ENCODE peak calls at places on chromosomes 13 and 19, in seven cellular contexts. A, P, X, Y, G, D and M are unnamed samples.

GRCh38 chr13:84431646-84432045 is 549.4 kb upstream of the SLITRK1 start:
- DNase-seq in D (no peak), P (no peak), G (peak; percentile 2), X (peak; percentile 66), Y (no peak), A (no peak), M (no peak)

GRCh38 chr19:56199686-56200085 is 2.1 kb upstream of the ZSCAN5B start:
- DNase-seq in X (no peak), P (no peak), A (no peak), D (no peak), Y (no peak), G (no peak), M (no peak)

GRCh38 chr13:33264620-33264978 is 21.0 kb downstream of the STARD13 start:
- DNase-seq in X (no peak), A (no peak), Y (no peak), D (no peak), G (no peak), P (no peak), M (no peak)

GRCh38 chr19:43760941-43761340 is 6.2 kb upstream of the SMG9 start:
- DNase-seq in P (no peak), A (no peak), Y (no peak), D (no peak), G (no peak), X (peak; percentile 37), M (no peak)

GRCh38 chr19:4228765-4229178 is 551 bp upstream of the EBI3 start:
- DNase-seq in D (no peak), A (no peak), G (no peak), P (no peak), Y (no peak), X (no peak), M (no peak)

GRCh38 chr19:41688098-41688497 is at the start of gene CEACAM7:
- DNase-seq in D (no peak), Y (no peak), X (no peak), G (no peak), A (no peak), P (no peak), M (no peak)

GRCh38 chr19:58274771-58275199 is 4.0 kb upstream of the ZNF8 start:
- DNase-seq in X (peak; percentile 35), A (no peak), P (no peak), G (no peak), Y (no peak), D (no peak), M (peak; percentile 34)

GRCh38 chr13:39597828-39598227 is 5.2 kb downstream of the LHFPL6 start:
- DNase-seq in X (peak; percentile 59), P (no peak), G (no peak), D (no peak), A (no peak), Y (no peak), M (no peak)

GRCh38 chr13:19089315-19089714 is 92.3 kb downstream of the TUBA3C start:
- DNase-seq in X (no peak), A (no peak), Y (no peak), G (peak; percentile 35), D (no peak), P (no peak), M (no peak)

GRCh38 chr19:11657307-11657706 is 60.0 kb downstream of the ZNF627 start:
- DNase-seq in X (no peak), P (no peak), G (no peak), A (no peak), Y (no peak), D (peak; percentile 40), M (no peak)

GRCh38 chr19:45528744-45529453 is 21.6 kb downstream of the VASP start:
- DNase-seq in A (peak; percentile 88), D (peak; percentile 95), P (peak; percentile 95), Y (no peak), X (no peak), G (peak; percentile 71), M (no peak)

GRCh38 chr19:27971869-27972268 is 1241.1 kb downstream of the UQCRFS1 start:
- DNase-seq in A (no peak), P (no peak), X (no peak), Y (no peak), G (no peak), D (no peak), M (no peak)

GRCh38 chr19:40219721-40220276 is 1.6 kb upstream of the TTC9B start:
- DNase-seq in A (no peak), X (peak; percentile 76), P (no peak), G (peak; percentile 37), Y (no peak), D (no peak), M (peak; percentile 87)

GRCh38 chr13:26628706-26629105 is 71.2 kb downstream of the WASF3 start:
- DNase-seq in G (peak; percentile 17), A (no peak), D (peak; percentile 63), P (peak; percentile 42), X (peak; percentile 40), Y (no peak), M (no peak)

GRCh38 chr19:7919681-7920519 is at the start of gene SNAPC2:
- DNase-seq in P (peak; percentile 97), D (peak; percentile 96), Y (peak; percentile 96), G (peak; percentile 94), X (peak; percentile 91), A (peak; percentile 99), M (peak; percentile 93)

GRCh38 chr13:40194204-40194806 is 472.1 kb downstream of the FOXO1 start:
- DNase-seq in G (no peak), Y (no peak), D (no peak), X (no peak), P (no peak), A (no peak), M (no peak)

GRCh38 chr13:33441015-33441414 is 155.5 kb upstream of the STARD13 start:
- DNase-seq in A (no peak), D (peak; percentile 76), X (peak; percentile 47), G (peak; percentile 46), Y (no peak), P (peak; percentile 46), M (peak; percentile 21)

GRCh38 chr19:49086296-49086695 is 1.0 kb downstream of the SNRNP70 start:
- DNase-seq in D (no peak), A (no peak), P (no peak), X (no peak), G (no peak), Y (no peak), M (no peak)

GRCh38 chr19:37551123-37551993 is 43.2 kb downstream of the ZNF571 start:
- DNase-seq in X (peak; percentile 44), Y (no peak), P (no peak), G (peak; percentile 95), D (peak; percentile 62), A (no peak), M (no peak)

GRCh38 chr19:7902796-7903243 is 857 bp upstream of the MAP2K7 start:
- DNase-seq in G (peak; percentile 31), D (no peak), X (no peak), A (no peak), P (no peak), Y (no peak), M (no peak)

GRCh38 chr19:45182758-45183157 is 4.2 kb downstream of the BLOC1S3 start:
- DNase-seq in D (no peak), Y (no peak), G (no peak), X (no peak), P (no peak), A (no peak), M (no peak)

GRCh38 chr19:33859016-33859415 is 62.3 kb downstream of the KCTD15 start:
- DNase-seq in P (no peak), A (no peak), D (no peak), X (no peak), G (no peak), Y (no peak), M (no peak)

GRCh38 chr13:62781866-62782265 is 1366.2 kb upstream of the PCDH20 start:
- DNase-seq in D (no peak), P (no peak), X (peak; percentile 66), A (no peak), Y (no peak), G (no peak), M (no peak)

GRCh38 chr13:33168326-33168960 is 117.1 kb downstream of the STARD13 start:
- DNase-seq in G (no peak), P (no peak), D (no peak), A (no peak), Y (no peak), X (no peak), M (no peak)

GRCh38 chr19:50482271-50482855 is 5.7 kb upstream of the GARIN5A start:
- DNase-seq in D (no peak), A (no peak), G (no peak), Y (no peak), X (no peak), P (no peak), M (no peak)
- H3K79me1 ChIP-seq in D (peaks cover 10% of the 10 kb centered on the region), A (peaks cover 10% of the 10 kb centered on the region), G (no peaks in the 10 kb centered on the region), Y (peaks cover 5% of the 10 kb centered on the region), X (peaks cover 20% of the 10 kb centered on the region), P (peaks cover 8% of the 10 kb centered on the region), M (peaks cover 48% of the 10 kb centered on the region)

DNA sequence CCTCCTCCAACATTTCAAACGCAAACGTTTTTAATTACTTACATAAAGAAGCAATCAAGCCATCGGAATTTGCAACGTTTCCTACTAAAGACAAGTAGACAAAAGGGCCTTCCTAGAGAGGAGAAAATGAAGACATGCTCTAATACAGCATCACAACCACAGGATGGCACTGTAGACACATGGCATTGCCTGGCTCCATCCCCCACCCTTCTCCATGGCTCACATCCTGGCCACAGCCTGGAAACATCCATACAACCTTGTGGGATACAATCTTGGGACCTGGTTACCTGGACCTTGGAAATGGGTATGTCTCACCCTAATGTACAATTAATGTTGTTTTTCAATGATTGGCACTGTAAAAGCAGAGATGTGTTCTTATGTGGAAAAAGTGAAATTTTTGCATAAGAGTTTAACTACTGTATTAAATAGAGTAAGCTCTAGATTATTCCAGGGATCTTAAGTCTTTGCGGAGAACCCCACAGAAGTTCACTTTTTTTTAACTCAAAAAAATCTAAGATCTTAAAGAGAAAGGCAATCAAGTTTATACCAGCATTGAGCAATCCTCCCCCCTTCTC is 21.5 kb downstream of the EBPL start:
- DNase-seq in D (peak; percentile 85), P (peak; percentile 72), X (peak; percentile 81), A (peak; percentile 57), Y (peak; percentile 41), G (peak; percentile 78), M (peak; percentile 82)
- H3K23ac ChIP-seq in D (no peak overlapping the region), P (no peak overlapping the region), X (no peak overlapping the region), A (no peak overlapping the region), Y (no peak overlapping the region), G (no peak overlapping the region), M (no peak overlapping the region)

GRCh38 chr19:13036366-13036976 is 41.2 kb downstream of the NFIX start:
- DNase-seq in A (no peak), P (no peak), D (peak; percentile 88), G (peak; percentile 35), X (peak; percentile 29), Y (no peak), M (no peak)
- H3K18ac ChIP-seq in A (no peak overlapping the region), P (no peak overlapping the region), D (no peak overlapping the region), G (no peak overlapping the region), X (no peak overlapping the region), Y (no peak overlapping the region), M (peak overlapping the region; percentile 59)

DNA sequence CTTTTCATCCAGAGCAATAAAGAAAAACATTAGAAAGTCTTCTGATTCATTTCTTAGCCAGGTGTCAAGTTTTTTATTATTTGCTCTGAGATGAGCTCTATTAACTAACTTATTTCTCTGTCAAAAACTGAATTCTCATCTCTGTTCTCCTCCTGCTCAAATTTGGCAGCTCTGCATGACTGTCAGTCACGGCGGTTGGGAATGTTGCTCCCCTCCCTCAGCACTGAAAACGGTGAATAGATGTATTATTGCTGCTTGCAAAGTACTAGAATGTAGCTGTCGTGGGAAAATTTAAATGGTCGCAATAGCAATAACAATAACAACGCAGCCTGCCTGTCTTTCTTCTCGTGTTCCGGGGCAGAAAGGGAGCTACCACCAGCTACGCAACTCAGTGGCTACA is 125.7 kb upstream of the FRY start:
- DNase-seq in D (no peak), X (no peak), G (no peak), P (no peak), Y (no peak), A (no peak), M (no peak)
- H3K79me1 ChIP-seq in D (no peaks in the 10 kb centered on the region), X (no peaks in the 10 kb centered on the region), G (no peaks in the 10 kb centered on the region), P (no peaks in the 10 kb centered on the region), Y (peaks cover 2% of the 10 kb centered on the region), A (no peaks in the 10 kb centered on the region), M (no peaks in the 10 kb centered on the region)

GRCh38 chr13:24050292-24050711 is 110.2 kb upstream of the SPATA13 start:
- DNase-seq in P (no peak), X (peak; percentile 86), D (no peak), G (peak; percentile 55), Y (no peak), A (no peak), M (peak; percentile 51)
- H3K23ac ChIP-seq in P (no peak overlapping the region), X (no peak overlapping the region), D (no peak overlapping the region), G (no peak overlapping the region), Y (no peak overlapping the region), A (no peak overlapping the region), M (no peak overlapping the region)